ENCODE peak calls at places on chromosomes 4 and X, in four cellular contexts. N, M, Y and S are unnamed samples.

GRCh38 chrX:127702527-127702926 is 349.7 kb downstream of the ACTRT1 start:
- DNase-seq in N (no peak), M (no peak), Y (no peak), S (no peak)

GRCh38 chr4:61540944-61541343 is 340.8 kb downstream of the ADGRL3 start:
- DNase-seq in N (no peak), M (no peak), Y (no peak), S (no peak)

GRCh38 chr4:150849016-150849415 is 166.1 kb downstream of the LRBA start:
- DNase-seq in N (no peak), M (peak; percentile 8), Y (no peak), S (no peak)

GRCh38 chr4:73770917-73771316 is 30.5 kb downstream of the CXCL8 start:
- DNase-seq in N (no peak), M (no peak), Y (no peak), S (no peak)

GRCh38 chrX:439719-440118 is 53.0 kb upstream of the PPP2R3B start:
- DNase-seq in N (no peak), M (no peak), Y (no peak), S (no peak)

GRCh38 chr4:168177546-168178149 is 85.3 kb downstream of the ANXA10 start:
- DNase-seq in N (no peak), M (no peak), Y (no peak), S (no peak)

GRCh38 chr4:8427761-8428287 is 12.7 kb downstream of the ACOX3 start:
- DNase-seq in N (no peak), M (peak; percentile 52), Y (peak; percentile 33), S (peak; percentile 26)

GRCh38 chr4:169179609-169180526 is 90.9 kb downstream of the SH3RF1 start:
- DNase-seq in N (no peak), M (peak; percentile 56), Y (peak; percentile 40), S (peak; percentile 55)

GRCh38 chrX:13597928-13598327 is 28.5 kb downstream of the EGFL6 start:
- DNase-seq in N (no peak), M (no peak), Y (peak; percentile 6), S (no peak)

GRCh38 chr4:22625301-22625700 is 67.4 kb upstream of the GBA3 start:
- DNase-seq in N (no peak), M (no peak), Y (no peak), S (no peak)

GRCh38 chrX:65610040-65610439 is 57.4 kb upstream of the MSN start:
- DNase-seq in N (no peak), M (peak; percentile 66), Y (peak; percentile 11), S (no peak)

GRCh38 chr4:86498560-86499166 is 95.5 kb upstream of the PTPN13 start:
- DNase-seq in N (no peak), M (peak; percentile 83), Y (peak; percentile 68), S (peak; percentile 70)

GRCh38 chr4:144174401-144175067 is 34.0 kb upstream of the GYPA start:
- DNase-seq in N (peak; percentile 28), M (peak; percentile 84), Y (peak; percentile 59), S (peak; percentile 77)

GRCh38 chr4:74619931-74620702 is 174.2 kb downstream of the BTC start:
- DNase-seq in N (no peak), M (peak; percentile 79), Y (peak; percentile 27), S (no peak)

GRCh38 chrX:85243761-85244410 is at the start of the genes SATL1 and ZNF711:
- DNase-seq in N (peak; percentile 36), M (peak; percentile 53), Y (peak; percentile 51), S (peak; percentile 76)

GRCh38 chr4:128228021-128228571 is 59.5 kb downstream of the PGRMC2 start:
- DNase-seq in N (no peak), M (no peak), Y (no peak), S (peak; percentile 47)

GRCh38 chr4:30719363-30720020 is 677 bp upstream of the PCDH7 start:
- DNase-seq in N (peak; percentile 18), M (peak; percentile 58), Y (peak; percentile 68), S (peak; percentile 66)

GRCh38 chr4:2797545-2798305 is 4.8 kb downstream of the SH3BP2 start:
- DNase-seq in N (peak; percentile 42), M (no peak), Y (no peak), S (no peak)

GRCh38 chrX:46589977-46590723 is 16.6 kb downstream of the CHST7 start:
- DNase-seq in N (no peak), M (no peak), Y (peak; percentile 62), S (peak; percentile 49)

GRCh38 chr4:152360045-152360410 is 175.9 kb downstream of the FBXW7 start:
- DNase-seq in N (peak; percentile 32), M (peak; percentile 61), Y (peak; percentile 47), S (peak; percentile 13)

GRCh38 chr4:152357206-152357605 is 178.7 kb downstream of the FBXW7 start:
- DNase-seq in N (no peak), M (peak; percentile 74), Y (peak; percentile 45), S (no peak)

GRCh38 chr4:152359208-152360044 is 176.5 kb downstream of the FBXW7 start:
- DNase-seq in N (peak; percentile 40), M (no peak), Y (no peak), S (no peak)

GRCh38 chr4:152352645-152353116 is 183.2 kb downstream of the FBXW7 start:
- DNase-seq in N (peak; percentile 50), M (peak; percentile 99), Y (peak; percentile 97), S (peak; percentile 95)

DNA sequence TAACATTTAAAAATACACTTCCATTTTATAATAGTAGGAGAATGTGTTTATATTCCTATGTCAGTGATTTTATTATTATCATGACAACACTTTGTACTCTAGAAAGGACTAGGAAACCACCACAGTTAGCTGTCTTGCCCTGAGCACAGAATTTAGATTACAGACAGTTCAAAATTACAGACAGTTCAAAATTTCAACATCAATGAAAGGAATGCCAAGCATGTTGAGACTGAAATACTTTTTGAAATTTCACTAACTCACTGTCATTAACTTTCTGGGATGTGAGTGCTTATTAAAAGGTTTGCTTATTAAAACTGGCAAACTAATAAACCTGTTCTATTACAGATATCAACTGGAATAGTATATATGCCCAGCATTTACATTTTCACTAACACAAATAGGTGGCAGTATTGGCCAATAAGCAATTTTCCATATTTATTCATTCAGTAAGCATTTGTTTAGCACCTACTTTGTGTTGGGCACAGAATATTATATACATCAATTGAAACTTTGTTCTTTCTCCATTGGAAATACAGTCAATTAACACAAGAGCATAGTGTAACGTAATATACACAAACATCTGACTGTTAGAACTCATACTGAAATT is 179.4 kb downstream of the FBXW7 start:
- DNase-seq in N (no peak), M (peak; percentile 81), Y (peak; percentile 21), S (no peak)
- TF ChIP-seq CTCF in N (peak; percentile 1), M (no peak), Y (peak; percentile 5), S (no peak)

GRCh38 chr4:139265654-139266053 is 14.4 kb downstream of the MGARP start:
- DNase-seq in N (no peak), M (no peak), Y (no peak), S (no peak)

GRCh38 chr4:139267301-139267700 is 12.7 kb downstream of the MGARP start:
- DNase-seq in N (no peak), M (no peak), Y (no peak), S (no peak)

GRCh38 chr4:139266583-139267257 is 13.3 kb downstream of the MGARP start:
- DNase-seq in N (peak; percentile 88), M (peak; percentile 88), Y (peak; percentile 86), S (peak; percentile 67)

DNA sequence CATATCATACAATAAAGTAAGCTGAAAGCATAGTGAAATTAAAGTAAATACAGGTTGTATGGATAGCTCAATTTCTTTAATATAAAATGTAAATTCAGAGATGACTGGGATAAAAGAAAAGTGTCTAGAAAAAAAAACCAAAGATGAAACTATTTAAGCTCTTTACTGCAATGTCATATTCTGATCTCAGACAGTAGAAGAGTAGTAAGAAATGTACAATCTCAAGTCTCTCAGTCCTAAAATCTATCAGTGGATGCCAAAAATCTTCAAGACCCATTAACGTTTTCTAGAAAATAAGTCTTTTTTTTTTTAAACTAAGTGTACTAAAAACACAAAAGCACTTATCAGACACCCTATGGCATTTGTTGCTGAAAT is 13.8 kb downstream of the MGARP start:
- DNase-seq in N (no peak), M (no peak), Y (no peak), S (no peak)
- H3K4me3 ChIP-seq in N (no peak overlapping the region), M (no peak overlapping the region), Y (peak overlapping the region; percentile 38), S (peak overlapping the region; percentile 31)

GRCh38 chrX:33465137-33465536 is 253.8 kb upstream of the DMD start:
- DNase-seq in N (no peak), M (peak; percentile 0), Y (no peak), S (no peak)
- TF ChIP-seq CTCF in N (no peak), M (no peak), Y (no peak), S (no peak)

GRCh38 chr4:80195441-80196139 is 1.7 kb upstream of the PRDM8 start:
- DNase-seq in N (no peak), M (no peak), Y (no peak), S (no peak)

GRCh38 chr4:80197132-80197573 is at the start of gene PRDM8:
- DNase-seq in N (no peak), M (no peak), Y (peak; percentile 73), S (no peak)

GRCh38 chr4:80199004-80199579 is 1.8 kb downstream of the PRDM8 start:
- DNase-seq in N (no peak), M (no peak), Y (no peak), S (no peak)

GRCh38 chr4:80197601-80198444 is 520 bp downstream of the PRDM8 start:
- DNase-seq in N (no peak), M (no peak), Y (no peak), S (no peak)

DNA sequence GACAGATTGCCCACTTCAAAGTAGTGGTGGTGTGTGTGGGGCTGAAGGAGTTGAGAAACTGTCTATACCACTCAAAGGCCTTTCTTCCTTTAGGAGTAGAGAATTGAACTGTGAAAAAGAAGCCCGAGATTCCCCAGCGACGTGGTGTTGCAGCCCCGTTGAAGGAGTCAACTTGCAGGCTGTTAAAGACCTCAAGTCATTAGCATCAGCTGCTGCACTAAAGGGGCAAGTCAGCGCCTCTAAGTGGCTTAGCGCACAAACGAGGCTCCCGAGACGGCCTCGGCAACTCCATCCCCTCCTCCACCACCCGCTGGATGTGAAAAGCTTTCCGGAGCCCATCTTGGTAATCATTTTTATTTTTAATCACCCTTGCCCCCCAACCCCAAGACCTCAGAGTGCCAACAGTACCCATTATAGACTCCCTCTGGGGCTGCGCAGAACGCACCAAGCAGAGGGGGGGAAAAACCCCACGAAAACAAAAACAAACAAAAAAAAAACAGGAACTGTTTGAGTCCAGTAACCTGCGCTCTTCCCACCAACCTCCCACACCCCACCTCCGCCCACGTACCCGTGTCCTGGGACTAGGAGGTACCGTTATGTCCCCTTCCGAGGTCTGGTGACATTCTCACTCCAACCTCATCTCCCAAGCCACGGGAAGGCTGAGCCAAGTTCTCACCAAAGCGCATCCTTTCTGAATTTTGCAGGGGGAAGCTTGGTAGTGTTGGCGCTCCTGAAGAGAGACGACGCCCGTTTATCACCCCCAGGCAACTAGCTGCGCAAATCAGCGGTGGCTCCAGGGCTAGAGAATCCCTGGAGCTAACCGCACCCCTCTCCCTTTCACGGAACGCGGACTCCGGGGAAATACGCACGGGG is 808 bp upstream of the PRDM8 start:
- DNase-seq in N (no peak), M (no peak), Y (peak; percentile 35), S (no peak)
- H3K4me3 ChIP-seq in N (peak overlapping the region; percentile 18), M (peak overlapping the region; percentile 15), Y (peak overlapping the region; percentile 75), S (peak overlapping the region; percentile 48)

DNA sequence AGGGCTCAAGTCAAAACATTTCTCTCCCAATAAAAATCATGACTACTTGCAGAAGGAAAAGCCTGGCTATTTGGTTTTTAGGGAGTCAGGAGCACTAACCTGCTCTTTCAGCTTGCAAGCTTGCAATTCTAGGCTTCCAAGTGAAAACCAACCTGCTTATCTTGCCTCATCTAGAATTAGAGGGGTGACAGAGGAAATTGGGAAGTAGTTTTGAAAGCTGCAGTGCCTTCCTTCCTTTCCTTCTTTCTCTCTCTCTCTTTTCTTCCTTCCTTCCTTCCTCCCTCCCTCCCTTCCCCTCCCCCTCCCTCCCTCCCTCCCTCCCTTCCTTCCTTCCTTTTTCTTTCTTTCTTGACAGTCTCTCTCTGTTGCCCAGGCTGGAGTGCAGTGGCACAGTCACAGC is 417.5 kb downstream of the KCNIP4 start:
- DNase-seq in N (no peak), M (no peak), Y (no peak), S (no peak)
- TF ChIP-seq CTCF in N (no peak), M (no peak), Y (no peak), S (no peak)